ENCODE peak calls at places on chromosomes 16 and 17, in six cellular contexts. One of them, this sample, is unnamed.

GRCh38 chr16:57265850-57266530 is 18.5 kb downstream of the PLLP start:
- DNase-seq in stomach: peak
- DNase-seq in breast epithelium: peak
- DNase-seq in HCT116: no peak
- DNase-seq in transverse colon: peak
- DNase-seq in GM23338: no peak
- DNase-seq in this sample: no peak

GRCh38 chr17:51419476-51419875 is 159.1 kb downstream of the UTP18 start:
- DNase-seq in HCT116: no peak
- DNase-seq in stomach: peak
- DNase-seq in transverse colon: no peak
- DNase-seq in GM23338: no peak
- DNase-seq in breast epithelium: no peak
- DNase-seq in this sample: no peak

GRCh38 chr17:19750835-19751234 is 2.7 kb upstream of the ALDH3A1 start:
- DNase-seq in HCT116: no peak
- DNase-seq in stomach: no peak
- DNase-seq in GM23338: no peak
- DNase-seq in transverse colon: no peak
- DNase-seq in breast epithelium: no peak
- DNase-seq in this sample: no peak

GRCh38 chr17:61809816-61810392 is 53.4 kb downstream of the BRIP1 start:
- DNase-seq in breast epithelium: no peak
- DNase-seq in transverse colon: no peak
- DNase-seq in HCT116: no peak
- DNase-seq in GM23338: no peak
- DNase-seq in stomach: no peak
- DNase-seq in this sample: no peak

GRCh38 chr17:67647482-67647881 is 70.3 kb upstream of the NOL11 start:
- DNase-seq in HCT116: no peak
- DNase-seq in GM23338: no peak
- DNase-seq in breast epithelium: no peak
- DNase-seq in stomach: no peak
- DNase-seq in transverse colon: no peak
- DNase-seq in this sample: no peak

GRCh38 chr17:19414396-19415280 is 3.6 kb downstream of the RNF112 start:
- DNase-seq in HCT116: no peak
- DNase-seq in transverse colon: no peak
- DNase-seq in breast epithelium: no peak
- DNase-seq in stomach: no peak
- DNase-seq in GM23338: no peak
- DNase-seq in this sample: no peak

GRCh38 chr17:59357219-59357699 is 25.8 kb downstream of the YPEL2 start:
- DNase-seq in transverse colon: no peak
- DNase-seq in stomach: no peak
- DNase-seq in breast epithelium: no peak
- DNase-seq in HCT116: no peak
- DNase-seq in GM23338: no peak
- DNase-seq in this sample: no peak

GRCh38 chr17:27352481-27353460 is 58.9 kb downstream of the WSB1 start:
- DNase-seq in breast epithelium: no peak
- DNase-seq in transverse colon: no peak
- DNase-seq in GM23338: no peak
- DNase-seq in stomach: no peak
- DNase-seq in HCT116: no peak
- DNase-seq in this sample: peak

GRCh38 chr16:79599256-79599836 is 1.2 kb downstream of the MAF start:
- DNase-seq in breast epithelium: no peak
- DNase-seq in transverse colon: no peak
- DNase-seq in GM23338: peak
- DNase-seq in stomach: no peak
- DNase-seq in HCT116: no peak
- DNase-seq in this sample: peak

GRCh38 chr17:4405038-4405669 is 28.6 kb upstream of the SPNS3 start:
- DNase-seq in GM23338: no peak
- DNase-seq in HCT116: no peak
- DNase-seq in stomach: no peak
- DNase-seq in transverse colon: no peak
- DNase-seq in breast epithelium: no peak
- DNase-seq in this sample: no peak

GRCh38 chr16:6258056-6258455 is 1074.6 kb upstream of the RBFOX1 start:
- DNase-seq in GM23338: no peak
- DNase-seq in HCT116: no peak
- DNase-seq in breast epithelium: no peak
- DNase-seq in stomach: no peak
- DNase-seq in transverse colon: no peak
- DNase-seq in this sample: no peak

GRCh38 chr17:2395258-2396170 is 5.3 kb downstream of the MNT start:
- DNase-seq in GM23338: no peak
- DNase-seq in transverse colon: no peak
- DNase-seq in HCT116: no peak
- DNase-seq in breast epithelium: no peak
- DNase-seq in stomach: no peak
- DNase-seq in this sample: peak

DNA sequence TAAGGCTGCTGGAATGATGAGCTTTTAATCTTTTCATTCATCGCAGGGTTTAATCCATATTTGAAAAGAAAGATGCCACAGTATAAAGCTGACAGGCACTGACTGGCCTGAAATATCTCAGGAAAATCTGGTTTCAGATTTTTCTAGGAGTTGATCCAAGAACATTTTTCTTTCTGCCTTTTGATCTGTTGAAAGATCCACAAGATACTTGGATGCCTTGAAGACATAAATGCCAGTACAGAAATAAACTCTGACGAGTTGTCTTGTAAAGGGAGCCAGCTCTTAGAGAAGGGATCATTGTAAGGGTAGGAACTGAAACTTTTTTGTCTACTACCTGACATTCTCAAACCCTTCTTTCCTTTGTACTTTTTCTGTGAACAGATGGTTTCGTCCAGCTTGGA is 25.4 kb upstream of the KRT20 start:
- DNase-seq in stomach: no peak
- DNase-seq in HCT116: no peak
- DNase-seq in GM23338: no peak
- DNase-seq in breast epithelium: no peak
- DNase-seq in transverse colon: no peak
- DNase-seq in this sample: no peak
- H3K4me3 ChIP-seq in stomach: no peak
- H3K4me3 ChIP-seq in HCT116: no peak
- H3K4me3 ChIP-seq in GM23338: no peak
- H3K4me3 ChIP-seq in breast epithelium: peak
- H3K4me3 ChIP-seq in transverse colon: no peak
- H3K4me3 ChIP-seq in this sample: no peak

DNA sequence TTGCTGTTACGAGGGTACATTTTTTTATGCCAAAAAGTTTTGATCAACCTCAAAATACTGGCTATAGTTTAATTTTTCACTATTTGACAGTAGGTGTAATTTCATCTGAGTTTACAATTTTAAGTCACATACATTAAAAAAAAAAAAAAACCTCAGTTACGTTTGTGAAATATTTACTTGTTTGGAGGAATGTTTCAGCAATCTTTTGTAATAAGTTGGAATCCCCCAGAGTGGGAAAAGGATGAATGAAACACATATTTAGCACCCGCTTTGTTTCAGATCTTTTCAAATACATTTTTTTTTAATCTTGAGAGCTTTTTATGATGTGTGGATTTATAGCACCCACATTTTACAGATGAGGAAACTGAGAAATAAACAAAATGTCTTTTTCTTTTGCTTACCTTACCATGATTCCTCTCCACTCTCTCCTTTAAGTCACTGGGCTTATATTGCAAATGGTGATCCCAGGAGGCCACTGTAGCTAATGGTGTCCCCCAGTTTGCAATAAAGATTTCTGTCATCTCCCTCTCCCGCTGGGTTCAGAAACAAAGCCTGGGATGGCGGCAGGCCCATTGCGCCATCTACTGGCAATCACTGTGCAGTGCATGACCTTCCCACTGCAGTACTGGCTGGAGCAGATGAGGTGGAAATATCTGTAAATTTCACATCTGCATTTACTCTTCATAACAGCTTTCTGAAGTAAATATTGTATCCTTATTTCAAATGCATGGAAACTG is 27.7 kb downstream of the TBC1D3B start:
- DNase-seq in stomach: peak
- DNase-seq in HCT116: peak
- DNase-seq in transverse colon: peak
- DNase-seq in GM23338: peak
- DNase-seq in breast epithelium: peak
- DNase-seq in this sample: peak
- TF ChIP-seq POLR2AphosphoS5 in stomach: no peak
- TF ChIP-seq POLR2AphosphoS5 in HCT116: no peak
- TF ChIP-seq POLR2AphosphoS5 in transverse colon: no peak
- TF ChIP-seq POLR2AphosphoS5 in GM23338: no peak
- TF ChIP-seq POLR2AphosphoS5 in breast epithelium: no peak
- TF ChIP-seq POLR2AphosphoS5 in this sample: no peak

GRCh38 chr17:74042744-74043486 is 160.6 kb upstream of the RPL38 start:
- DNase-seq in GM23338: no peak
- DNase-seq in breast epithelium: peak
- DNase-seq in HCT116: peak
- DNase-seq in stomach: no peak
- DNase-seq in transverse colon: no peak
- DNase-seq in this sample: peak
- H3K27ac ChIP-seq in GM23338: no peak
- H3K27ac ChIP-seq in breast epithelium: peak
- H3K27ac ChIP-seq in HCT116: no peak
- H3K27ac ChIP-seq in stomach: no peak
- H3K27ac ChIP-seq in transverse colon: no peak
- H3K27ac ChIP-seq in this sample: no peak

DNA sequence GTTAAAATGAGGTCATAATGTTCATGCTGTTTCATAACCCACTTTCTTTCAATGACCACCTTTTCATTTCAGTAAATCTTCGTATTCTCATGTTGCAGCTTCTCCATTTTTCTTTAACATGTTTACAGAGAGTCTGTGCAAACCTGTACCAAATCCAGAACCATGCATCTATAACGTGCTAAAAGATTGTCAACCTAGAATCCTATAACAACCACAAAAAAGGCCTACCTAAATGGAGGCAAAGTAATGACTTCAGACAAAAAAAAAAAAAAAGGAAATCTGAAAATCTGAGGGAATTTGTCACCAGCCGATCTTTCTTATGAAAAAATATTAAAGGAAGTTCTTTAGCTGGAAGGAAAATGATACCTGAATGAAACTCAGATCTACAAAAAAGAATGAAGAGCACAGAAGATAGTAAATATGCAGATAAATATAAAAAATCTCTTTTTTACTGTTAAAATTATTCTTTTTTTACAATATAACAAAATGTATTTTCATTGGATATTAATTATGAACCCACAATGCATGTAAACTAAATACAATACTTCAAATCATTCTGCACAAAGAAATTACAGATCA is 1.4 kb upstream of the SLFN11 start:
- DNase-seq in stomach: no peak
- DNase-seq in HCT116: no peak
- DNase-seq in transverse colon: no peak
- DNase-seq in GM23338: no peak
- DNase-seq in breast epithelium: no peak
- DNase-seq in this sample: no peak
- H3K4me3 ChIP-seq in stomach: peak
- H3K4me3 ChIP-seq in HCT116: no peak
- H3K4me3 ChIP-seq in transverse colon: peak
- H3K4me3 ChIP-seq in GM23338: peak
- H3K4me3 ChIP-seq in breast epithelium: peak
- H3K4me3 ChIP-seq in this sample: peak

GRCh38 chr16:4401094-4401501 is 15.3 kb downstream of the CORO7 start:
- DNase-seq in HCT116: no peak
- DNase-seq in breast epithelium: no peak
- DNase-seq in transverse colon: no peak
- DNase-seq in GM23338: no peak
- DNase-seq in stomach: no peak
- DNase-seq in this sample: no peak
- TF ChIP-seq POLR2AphosphoS5 in HCT116: no peak
- TF ChIP-seq POLR2AphosphoS5 in breast epithelium: no peak
- TF ChIP-seq POLR2AphosphoS5 in transverse colon: no peak
- TF ChIP-seq POLR2AphosphoS5 in GM23338: no peak
- TF ChIP-seq POLR2AphosphoS5 in stomach: no peak
- TF ChIP-seq POLR2AphosphoS5 in this sample: no peak

DNA sequence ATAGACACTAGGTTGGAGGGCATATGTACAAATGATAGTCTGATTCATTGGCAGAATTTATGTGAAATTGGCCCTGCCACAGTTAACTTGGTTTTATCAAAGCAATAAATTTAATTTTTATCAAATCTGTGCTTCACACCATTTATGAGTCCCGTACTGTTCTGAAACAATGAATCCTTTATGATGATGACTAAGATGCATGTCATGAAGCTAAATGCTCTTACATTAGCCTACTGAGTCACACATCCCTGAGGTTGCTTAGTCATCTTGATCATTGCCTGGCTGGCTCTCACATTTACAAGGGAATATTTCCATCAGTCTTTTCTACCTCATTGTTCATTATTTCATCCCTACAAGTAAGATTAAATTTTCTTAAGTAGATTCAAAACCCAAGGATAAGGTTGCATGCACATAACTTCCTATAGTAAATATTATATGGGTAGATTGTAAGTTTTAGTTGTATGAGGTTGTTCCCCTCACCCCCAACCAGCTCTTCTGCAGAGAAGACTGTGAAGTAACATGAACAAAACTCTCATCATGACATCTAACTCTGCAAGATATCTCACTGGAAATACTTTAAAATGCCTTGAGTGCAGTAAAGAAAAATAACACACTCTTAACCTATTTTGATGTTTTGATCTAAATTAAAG is 170.7 kb downstream of the CYB561 start:
- DNase-seq in HCT116: peak
- DNase-seq in breast epithelium: no peak
- DNase-seq in GM23338: no peak
- DNase-seq in transverse colon: no peak
- DNase-seq in stomach: no peak
- DNase-seq in this sample: no peak
- H3K27ac ChIP-seq in HCT116: peak
- H3K27ac ChIP-seq in breast epithelium: no peak
- H3K27ac ChIP-seq in GM23338: no peak
- H3K27ac ChIP-seq in transverse colon: no peak
- H3K27ac ChIP-seq in stomach: no peak
- H3K27ac ChIP-seq in this sample: no peak

This sample was measured in sigmoid colon.